ENCODE peak calls at places on chromosomes 12 and 14, in ten cellular contexts. I, L, B, Z, M, V, R, T, F and O are unnamed samples.
A peak's percentile ranks its signal among the peaks of the same experiment; 100 is the strongest.

GRCh38 chr14:65310568-65310967 is 102.0 kb upstream of the FUT8 start:
- DNase-seq in I (no peak), L (no peak), B (no peak), Z (no peak), M (no peak), V (no peak), R (no peak), T (no peak), F (no peak), O (no peak)

GRCh38 chr12:26523708-26524150 is 309.3 kb downstream of the ITPR2 start:
- DNase-seq in I (peak; percentile 96), L (no peak), B (peak; percentile 84), Z (peak; percentile 91), M (peak; percentile 13), V (peak; percentile 37), R (no peak), T (peak; percentile 73), F (no peak), O (peak; percentile 94)

GRCh38 chr12:71452006-71452405 is 12.4 kb downstream of the LGR5 start:
- DNase-seq in I (no peak), L (no peak), B (no peak), Z (no peak), M (no peak), V (no peak), R (no peak), T (no peak), F (no peak), O (no peak)

GRCh38 chr12:131872154-131873046 is 22.0 kb upstream of the ULK1 start:
- DNase-seq in I (peak; percentile 96), L (no peak), B (peak; percentile 87), Z (no peak), M (no peak), V (peak; percentile 89), R (no peak), T (peak; percentile 80), F (no peak), O (no peak)

GRCh38 chr12:119780786-119781434 is 96.2 kb downstream of the CIT start:
- DNase-seq in I (peak; percentile 72), L (peak; percentile 30), B (no peak), Z (peak; percentile 38), M (no peak), V (peak; percentile 38), R (no peak), T (peak; percentile 32), F (no peak), O (peak; percentile 21)

GRCh38 chr14:61662437-61663311 is 32.6 kb upstream of the HIF1A start:
- DNase-seq in I (peak; percentile 76), L (no peak), B (no peak), Z (no peak), M (no peak), V (peak; percentile 70), R (peak; percentile 86), T (peak; percentile 45), F (peak; percentile 100), O (peak; percentile 29)

GRCh38 chr14:22560638-22561365 is 28.2 kb downstream of the DAD1 start:
- DNase-seq in I (no peak), L (no peak), B (no peak), Z (no peak), M (no peak), V (no peak), R (peak; percentile 66), T (no peak), F (no peak), O (no peak)

GRCh38 chr12:124512667-124513296 is 54.6 kb downstream of the NCOR2 start:
- DNase-seq in I (peak; percentile 98), L (no peak), B (peak; percentile 85), Z (peak; percentile 96), M (peak; percentile 75), V (peak; percentile 100), R (no peak), T (peak; percentile 86), F (no peak), O (peak; percentile 97)

GRCh38 chr14:78142994-78143393 is 27.2 kb upstream of the NRXN3 start:
- DNase-seq in I (no peak), L (no peak), B (no peak), Z (no peak), M (no peak), V (no peak), R (no peak), T (no peak), F (no peak), O (no peak)

GRCh38 chr14:74686324-74686723 is 26.6 kb downstream of the AREL1 start:
- DNase-seq in I (no peak), L (no peak), B (no peak), Z (no peak), M (no peak), V (no peak), R (no peak), T (no peak), F (no peak), O (no peak)

GRCh38 chr14:105537580-105538474 is 11.4 kb downstream of the TMEM121 start:
- DNase-seq in I (peak; percentile 49), L (peak; percentile 75), B (peak; percentile 71), Z (peak; percentile 48), M (peak; percentile 64), V (peak; percentile 52), R (peak; percentile 90), T (peak; percentile 86), F (no peak), O (no peak)

GRCh38 chr14:22265319-22266140 is 323.5 kb downstream of the DAD1 start:
- DNase-seq in I (no peak), L (no peak), B (no peak), Z (no peak), M (no peak), V (peak; percentile 24), R (no peak), T (no peak), F (no peak), O (no peak)

GRCh38 chr12:67940780-67941243 is 48.4 kb upstream of the IFNG-AS1 start:
- DNase-seq in I (peak; percentile 65), L (no peak), B (no peak), Z (no peak), M (no peak), V (peak; percentile 36), R (no peak), T (peak; percentile 18), F (no peak), O (no peak)

GRCh38 chr12:57452181-57452936 is 2.7 kb upstream of the INHBE start:
- DNase-seq in I (peak; percentile 85), L (no peak), B (no peak), Z (peak; percentile 48), M (no peak), V (peak; percentile 50), R (no peak), T (peak; percentile 71), F (no peak), O (no peak)

GRCh38 chr12:110135806-110136205 is 11.6 kb downstream of the IFT81 start:
- DNase-seq in I (no peak), L (no peak), B (no peak), Z (no peak), M (no peak), V (no peak), R (no peak), T (no peak), F (no peak), O (no peak)